ENCODE peak calls at places on chromosomes 16 and 17, in four cellular contexts. R, X, C and A are unnamed samples.
A peak's percentile ranks its signal among the peaks of the same experiment; 100 is the strongest.

GRCh38 chr16:81523387-81524115 is 78.9 kb downstream of the CMIP start:
- DNase-seq in R (no peak), X (no peak), C (no peak), A (no peak)

GRCh38 chr16:19524356-19524865 is 669 bp downstream of the CCP110 start:
- DNase-seq in R (peak; percentile 14), X (no peak), C (no peak), A (no peak)

GRCh38 chr17:57459286-57459915 is 203.1 kb downstream of the MSI2 start:
- DNase-seq in R (peak; percentile 67), X (no peak), C (peak; percentile 100), A (no peak)

GRCh38 chr16:66427871-66428681 is 981 bp downstream of the BEAN1 start:
- DNase-seq in R (no peak), X (no peak), C (no peak), A (no peak)

GRCh38 chr17:11094377-11094776 is 146.6 kb upstream of the SHISA6 start:
- DNase-seq in R (no peak), X (no peak), C (no peak), A (no peak)

GRCh38 chr16:1315081-1316032 is 5.9 kb downstream of the UBE2I start:
- DNase-seq in R (no peak), X (no peak), C (no peak), A (no peak)

GRCh38 chr16:9061358-9061813 is 30.1 kb upstream of the HAPSTR1 start:
- DNase-seq in R (no peak), X (no peak), C (no peak), A (no peak)

GRCh38 chr17:58873926-58874325 is 118.3 kb downstream of the PPM1E start:
- DNase-seq in R (no peak), X (no peak), C (no peak), A (no peak)

GRCh38 chr17:57481901-57482300 is 225.6 kb downstream of the MSI2 start:
- DNase-seq in R (peak; percentile 58), X (no peak), C (no peak), A (no peak)

GRCh38 chr16:13542284-13542683 is 377.7 kb upstream of the ERCC4 start:
- DNase-seq in R (no peak), X (no peak), C (no peak), A (no peak)

GRCh38 chr17:46770818-46771600 is 47.5 kb downstream of the WNT3 start:
- DNase-seq in R (peak; percentile 84), X (no peak), C (peak; percentile 50), A (peak; percentile 69)

GRCh38 chr16:55437627-55438026 is 41.4 kb upstream of the MMP2 start:
- DNase-seq in R (no peak), X (no peak), C (no peak), A (no peak)

GRCh38 chr17:30858556-30859250 is 26.9 kb downstream of the ATAD5 start:
- DNase-seq in R (no peak), X (no peak), C (no peak), A (no peak)

GRCh38 chr17:83024205-83024971 is 55.0 kb upstream of the METRNL start:
- DNase-seq in R (no peak), X (no peak), C (no peak), A (no peak)

GRCh38 chr17:81511800-81512559 is 619 bp downstream of the ACTG1 start:
- DNase-seq in R (no peak), X (no peak), C (no peak), A (no peak)

GRCh38 chr16:74984194-74984669 is 691 bp downstream of the WDR59 start:
- DNase-seq in R (no peak), X (no peak), C (peak; percentile 18), A (no peak)

GRCh38 chr17:40499551-40500189 is 1.8 kb downstream of the TNS4 start:
- DNase-seq in R (no peak), X (no peak), C (peak; percentile 84), A (peak; percentile 52)

GRCh38 chr16:84907575-84907974 is 87.8 kb downstream of the CRISPLD2 start:
- DNase-seq in R (no peak), X (no peak), C (no peak), A (no peak)

GRCh38 chr17:29929006-29929543 is 953 bp downstream of the SSH2 start:
- DNase-seq in R (no peak), X (no peak), C (peak; percentile 21), A (peak; percentile 16)

GRCh38 chr17:50608700-50609375 is 25.8 kb upstream of the ABCC3 start:
- DNase-seq in R (no peak), X (no peak), C (no peak), A (no peak)

GRCh38 chr16:12794486-12795399 is 8.9 kb downstream of the CPPED1 start:
- DNase-seq in R (peak; percentile 52), X (no peak), C (no peak), A (no peak)

GRCh38 chr16:27308792-27309191 is 5.0 kb upstream of the IL4R start:
- DNase-seq in R (no peak), X (no peak), C (no peak), A (no peak)

GRCh38 chr17:42720996-42721583 is 23.8 kb downstream of the EZH1 start:
- DNase-seq in R (peak; percentile 60), X (no peak), C (peak; percentile 83), A (peak; percentile 62)

GRCh38 chr16:14509675-14510132 is 120.4 kb downstream of the PARN start:
- DNase-seq in R (no peak), X (no peak), C (no peak), A (no peak)

GRCh38 chr17:18145811-18146210 is 37.3 kb downstream of the MYO15A start:
- DNase-seq in R (no peak), X (no peak), C (no peak), A (no peak)

GRCh38 chr16:23508589-23509440 is 1.5 kb downstream of the GGA2 start:
- DNase-seq in R (peak; percentile 28), X (no peak), C (no peak), A (peak; percentile 17)

GRCh38 chr17:6592193-6592592 is 35.8 kb upstream of the PITPNM3 start:
- DNase-seq in R (no peak), X (no peak), C (peak; percentile 78), A (no peak)

GRCh38 chr17:81094744-81095607 is 60.0 kb downstream of the BAIAP2 start:
- DNase-seq in R (peak; percentile 88), X (peak; percentile 21), C (peak; percentile 90), A (peak; percentile 54)

GRCh38 chr16:20867585-20867984 is 32.6 kb downstream of the DCUN1D3 start:
- DNase-seq in R (no peak), X (no peak), C (no peak), A (no peak)

GRCh38 chr16:70437017-70437581 is 1.8 kb downstream of the ST3GAL2 start:
- DNase-seq in R (peak; percentile 83), X (no peak), C (peak; percentile 57), A (peak; percentile 58)

GRCh38 chr17:43319293-43320124 is 79.3 kb upstream of the ARL4D start:
- DNase-seq in R (no peak), X (no peak), C (no peak), A (no peak)

GRCh38 chr16:14357328-14357727 is 272.7 kb downstream of the PARN start:
- DNase-seq in R (no peak), X (no peak), C (no peak), A (no peak)

GRCh38 chr17:59803377-59803757 is 89.4 kb downstream of the TUBD1 start:
- DNase-seq in R (no peak), X (no peak), C (peak; percentile 35), A (no peak)

GRCh38 chr17:41785091-41785875 is 1.2 kb downstream of the JUP start:
- DNase-seq in R (peak; percentile 76), X (no peak), C (no peak), A (no peak)

GRCh38 chr16:2532494-2533141 is 1.4 kb upstream of the CEMP1 start:
- DNase-seq in R (peak; percentile 56), X (peak; percentile 39), C (peak; percentile 66), A (no peak)

GRCh38 chr16:85858984-85859817 is 39.8 kb upstream of the IRF8 start:
- DNase-seq in R (no peak), X (no peak), C (no peak), A (no peak)

DNA sequence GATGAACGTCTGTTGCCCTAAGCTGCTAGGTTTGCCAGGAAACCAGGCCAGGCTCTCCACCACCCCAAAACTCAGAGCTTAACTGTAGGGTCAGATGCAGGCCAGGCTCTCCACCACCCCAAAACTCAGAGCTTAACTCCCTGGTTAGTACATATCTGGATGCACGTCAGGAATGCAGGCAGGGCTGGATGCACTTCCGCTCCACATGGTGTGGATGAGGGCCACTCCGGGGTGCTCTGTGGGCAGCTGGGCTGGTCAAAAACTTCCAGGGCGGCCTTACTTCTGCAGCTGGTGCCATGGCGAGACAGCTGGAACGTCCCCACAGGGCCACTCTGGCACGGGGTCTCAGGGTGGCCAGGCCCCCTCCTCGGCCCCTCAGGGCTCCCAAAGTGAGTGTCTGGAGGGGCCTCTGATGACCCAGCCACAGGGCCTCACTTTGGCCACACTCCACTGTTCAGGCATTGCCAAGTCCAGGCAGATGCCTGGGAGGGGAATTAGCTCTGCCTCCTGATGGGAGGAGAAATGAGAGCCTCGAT is 47.5 kb upstream of the ZNF469 start:
- DNase-seq in R (no peak), X (no peak), C (no peak), A (no peak)
- TF ChIP-seq FOXK2 in R (no peak), X (no peak), C (no peak), A (no peak)

GRCh38 chr17:78798695-78799559 is 16.9 kb upstream of the CYTH1 start:
- DNase-seq in R (peak; percentile 28), X (no peak), C (peak; percentile 50), A (no peak)
- TF ChIP-seq FOXK2 in R (no peak), X (no peak), C (no peak), A (no peak)

GRCh38 chr16:22372882-22373661 is 1.3 kb downstream of the CDR2 start:
- DNase-seq in R (no peak), X (no peak), C (no peak), A (no peak)
- TF ChIP-seq FOXK2 in R (no peak), X (no peak), C (no peak), A (no peak)

GRCh38 chr17:1802429-1802828 is 27.3 kb downstream of the SMYD4 start:
- DNase-seq in R (no peak), X (no peak), C (no peak), A (no peak)

GRCh38 chr17:1797323-1797722 is 32.4 kb downstream of the SMYD4 start:
- DNase-seq in R (peak; percentile 18), X (no peak), C (no peak), A (no peak)

GRCh38 chr17:1808649-1809048 is 21.1 kb downstream of the SMYD4 start:
- DNase-seq in R (no peak), X (no peak), C (no peak), A (no peak)

GRCh38 chr17:1800240-1800639 is 29.5 kb downstream of the SMYD4 start:
- DNase-seq in R (no peak), X (no peak), C (no peak), A (no peak)

DNA sequence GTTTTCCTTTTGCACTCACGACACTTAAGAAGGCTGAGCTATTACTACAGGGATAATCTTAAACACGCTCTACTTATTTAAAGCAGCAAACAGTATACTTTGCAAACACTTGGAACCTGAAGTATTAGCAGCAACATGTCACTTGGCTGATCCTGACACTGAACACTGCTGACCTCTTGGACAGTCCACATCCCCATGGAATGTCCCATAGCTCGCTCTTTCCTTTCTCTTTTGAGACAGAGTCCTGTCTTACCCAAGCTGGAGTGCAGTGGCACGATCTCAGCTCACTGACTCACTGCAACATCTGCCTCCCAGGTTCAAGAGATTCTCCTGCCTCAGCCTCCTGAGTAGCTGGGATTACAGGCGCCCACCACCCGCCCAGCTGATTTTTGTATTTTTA is 26.4 kb downstream of the SMYD4 start:
- DNase-seq in R (no peak), X (no peak), C (no peak), A (no peak)
- TF ChIP-seq FOXK2 in R (no peak), X (no peak), C (no peak), A (no peak)